ENCODE peak calls at places on chromosomes 12 and 14, in five cellular contexts. I is NCI-H460; H is GM12892; Z is fibroblast of the aortic adventitia; Y is activated naive CD4-positive, alpha-beta T cell treated with Interleukin-2 at 50 U/mL for 16 hours. N is an unnamed sample.

GRCh38 chr14:33692762-33693161 is 258.1 kb downstream of the EGLN3 start:
- DNase-seq in Z (peak), Y (no peak), H (no peak), I (no peak), N (no peak)

GRCh38 chr14:23392613-23393012 is 15.5 kb downstream of the MYH6 start:
- DNase-seq in H (no peak), Z (no peak), Y (no peak), I (no peak), N (no peak)

GRCh38 chr14:69620211-69620611 is 8.8 kb downstream of the SUSD6 start:
- DNase-seq in I (no peak), H (no peak), Y (no peak), Z (no peak), N (no peak)

GRCh38 chr14:99576761-99577705 is 27.0 kb downstream of the CCDC85C start:
- DNase-seq in Y (no peak), I (no peak), Z (no peak), H (no peak), N (no peak)

GRCh38 chr12:79451365-79451764 is 239.4 kb downstream of the PAWR start:
- DNase-seq in I (no peak), H (no peak), Z (peak), Y (no peak), N (no peak)

GRCh38 chr12:75982974-75983660 is 48.5 kb downstream of the PHLDA1 start:
- DNase-seq in Y (no peak), H (no peak), I (no peak), Z (no peak), N (no peak)

GRCh38 chr12:32332446-32332845 is 66.9 kb upstream of the FGD4 start:
- DNase-seq in I (no peak), Y (no peak), H (no peak), Z (no peak), N (no peak)

GRCh38 chr14:66117600-66117999 is 368.6 kb upstream of the CCDC196 start:
- DNase-seq in I (peak), H (no peak), Z (peak), Y (no peak), N (no peak)

GRCh38 chr12:40325349-40325960 is 100.7 kb downstream of the LRRK2 start:
- DNase-seq in H (peak), Z (peak), I (peak), Y (no peak), N (no peak)

GRCh38 chr12:132084681-132085635 is 59.2 kb downstream of the DDX51 start:
- DNase-seq in Y (peak), Z (peak), I (peak), H (peak), N (peak)

GRCh38 chr12:74626397-74626796 is 88.8 kb downstream of the ATXN7L3B start:
- DNase-seq in H (no peak), Z (no peak), Y (no peak), I (no peak), N (no peak)

GRCh38 chr12:60475825-60476224 is 880.0 kb downstream of the SLC16A7 start:
- DNase-seq in H (no peak), Z (no peak), Y (no peak), I (no peak), N (no peak)

GRCh38 chr12:103880299-103881142 is 39.5 kb upstream of the NT5DC3 start:
- DNase-seq in I (no peak), Y (no peak), Z (no peak), H (no peak), N (no peak)

GRCh38 chr14:95023886-95024285 is 133.4 kb downstream of the DICER1 start:
- DNase-seq in I (no peak), H (no peak), Z (peak), Y (no peak), N (no peak)

GRCh38 chr14:61524211-61524806 is 171.0 kb upstream of the HIF1A start:
- DNase-seq in I (no peak), H (no peak), Y (no peak), Z (peak), N (no peak)

GRCh38 chr12:5511644-5512584 is 80.0 kb downstream of the NTF3 start:
- DNase-seq in Z (peak), H (no peak), I (no peak), Y (no peak), N (no peak)

GRCh38 chr12:49961111-49961922 is at the start of gene AQP5:
- DNase-seq in I (no peak), H (no peak), Z (no peak), Y (no peak), N (no peak)

GRCh38 chr14:92511472-92512247 is 1.9 kb upstream of the RIN3 start:
- DNase-seq in H (no peak), I (peak), Z (peak), Y (no peak), N (no peak)

GRCh38 chr12:69468237-69469026 is 1.8 kb upstream of the FRS2 start:
- DNase-seq in I (no peak), H (no peak), Y (no peak), Z (peak), N (no peak)

GRCh38 chr12:20044836-20045235 is 323.5 kb upstream of the PDE3A start:
- DNase-seq in I (no peak), H (no peak), Z (peak), Y (no peak), N (no peak)

GRCh38 chr12:28543021-28543890 is 353.0 kb downstream of the CCDC91 start:
- DNase-seq in Y (no peak), H (no peak), Z (no peak), I (no peak), N (peak)

GRCh38 chr12:26991826-26992225 is 22.4 kb downstream of the TM7SF3 start:
- DNase-seq in I (no peak), Y (no peak), Z (no peak), H (no peak), N (no peak)

GRCh38 chr14:99752486-99753121 is 40.6 kb upstream of the EML1 start:
- DNase-seq in I (no peak), Y (no peak), H (no peak), Z (peak), N (no peak)

GRCh38 chr14:80095623-80096022 is 115.7 kb downstream of the DIO2 start:
- DNase-seq in Y (no peak), H (no peak), Z (peak), I (peak), N (no peak)

N was measured in CMK.